ENCODE peak calls at places on chromosomes 3 and 15, in four cellular contexts. O, K, L and J are unnamed samples. For H3K4me1, the result is how much of the 10 kb centered on the place peaks cover.

GRCh38 chr3:187169231-187169960 is 27.9 kb upstream of the RTP1 start:
- DNase-seq in O (no peak), K (no peak), L (no peak), J (no peak)

GRCh38 chr3:31094048-31094447 is 199.6 kb upstream of the GADL1 start:
- DNase-seq in O (no peak), K (no peak), L (no peak), J (no peak)

GRCh38 chr3:33636125-33636855 is 81.8 kb downstream of the CLASP2 start:
- DNase-seq in O (no peak), K (no peak), L (no peak), J (peak)

GRCh38 chr3:49718419-49719213 is 868 bp downstream of the AMIGO3 start:
- DNase-seq in O (no peak), K (no peak), L (peak), J (no peak)

GRCh38 chr15:81473946-81474345 is 99.9 kb upstream of the TMC3 start:
- DNase-seq in O (no peak), K (no peak), L (no peak), J (no peak)

GRCh38 chr3:62481972-62482371 is 108.6 kb upstream of the FEZF2 start:
- DNase-seq in O (no peak), K (no peak), L (no peak), J (no peak)

GRCh38 chr3:126982125-126982521 is 792 bp upstream of the PLXNA1 start:
- DNase-seq in O (no peak), K (no peak), L (no peak), J (peak)

GRCh38 chr3:48847586-48848423 is at the start of gene PRKAR2A:
- DNase-seq in O (peak), K (peak), L (peak), J (peak)

GRCh38 chr3:170792511-170792910 is 77.5 kb downstream of the RPL22L1 start:
- DNase-seq in O (no peak), K (no peak), L (no peak), J (no peak)

GRCh38 chr3:45088543-45088942 is 57.6 kb downstream of the CDCP1 start:
- DNase-seq in O (no peak), K (no peak), L (no peak), J (peak)

GRCh38 chr15:40436892-40437753 is 3.6 kb upstream of the BAHD1 start:
- DNase-seq in O (no peak), K (no peak), L (no peak), J (no peak)
- H3K4me1 ChIP-seq in O (under half), K (under half), L (under half), J (under half)

DNA sequence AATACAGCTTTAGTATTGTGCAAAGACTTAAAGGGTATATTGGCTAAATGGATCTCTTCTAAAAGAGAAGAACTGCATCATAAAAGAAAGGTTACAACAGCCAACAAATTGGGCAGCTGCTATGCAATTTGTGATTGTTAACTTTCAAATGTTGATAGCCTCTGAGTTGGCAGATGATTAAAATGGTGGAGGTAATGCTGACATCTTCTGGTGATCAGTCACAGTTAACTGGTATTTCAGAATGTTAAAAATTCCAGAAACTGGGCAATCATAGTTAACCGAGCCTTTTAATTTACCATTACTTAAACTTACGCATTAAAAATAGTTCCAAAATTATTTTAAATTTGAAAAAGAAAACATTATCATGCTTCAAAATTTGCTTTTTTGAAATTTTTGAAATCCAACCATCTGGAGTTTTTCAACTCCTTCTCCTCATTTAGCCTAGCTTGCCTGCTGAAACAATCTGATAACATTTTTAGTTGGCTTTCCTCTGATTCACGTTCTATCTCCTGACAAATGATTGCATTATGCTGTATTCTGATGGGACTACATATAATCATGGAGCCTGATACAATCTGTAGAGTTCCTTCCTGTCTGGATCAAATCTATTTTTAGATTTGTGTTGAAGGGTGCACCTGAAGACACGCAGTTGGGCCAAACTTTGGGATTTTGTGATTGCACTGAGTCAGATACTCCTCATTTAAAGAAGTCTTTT is 144.0 kb upstream of the PDZRN3 start:
- DNase-seq in O (no peak), K (no peak), L (no peak), J (no peak)
- TF ChIP-seq CTCF in O (no peak), K (no peak), L (no peak), J (peak)

GRCh38 chr3:15305366-15305844 is 27.0 kb downstream of the SH3BP5 start:
- DNase-seq in O (no peak), K (no peak), L (no peak), J (no peak)
- H3K4me1 ChIP-seq in O (under half), K (under half), L (under half), J (under half)

GRCh38 chr3:42055291-42055690 is 35.9 kb upstream of the TRAK1 start:
- DNase-seq in O (no peak), K (no peak), L (no peak), J (peak)

GRCh38 chr3:42051384-42052131 is 39.6 kb upstream of the TRAK1 start:
- DNase-seq in O (no peak), K (no peak), L (no peak), J (no peak)

GRCh38 chr3:42053476-42053875 is 37.7 kb upstream of the TRAK1 start:
- DNase-seq in O (no peak), K (no peak), L (peak), J (no peak)

GRCh38 chr3:42052132-42052866 is 38.9 kb upstream of the TRAK1 start:
- DNase-seq in O (no peak), K (no peak), L (no peak), J (no peak)

GRCh38 chr3:42052867-42053351 is 38.2 kb upstream of the TRAK1 start:
- DNase-seq in O (no peak), K (no peak), L (no peak), J (no peak)
- TF ChIP-seq CTCF in O (no peak), K (no peak), L (no peak), J (no peak)

GRCh38 chr3:160005004-160005403 is 16.4 kb downstream of the IL12A start:
- DNase-seq in O (no peak), K (no peak), L (no peak), J (no peak)
- H3K4me1 ChIP-seq in O (under half), K (under half), L (under half), J (under half)

DNA sequence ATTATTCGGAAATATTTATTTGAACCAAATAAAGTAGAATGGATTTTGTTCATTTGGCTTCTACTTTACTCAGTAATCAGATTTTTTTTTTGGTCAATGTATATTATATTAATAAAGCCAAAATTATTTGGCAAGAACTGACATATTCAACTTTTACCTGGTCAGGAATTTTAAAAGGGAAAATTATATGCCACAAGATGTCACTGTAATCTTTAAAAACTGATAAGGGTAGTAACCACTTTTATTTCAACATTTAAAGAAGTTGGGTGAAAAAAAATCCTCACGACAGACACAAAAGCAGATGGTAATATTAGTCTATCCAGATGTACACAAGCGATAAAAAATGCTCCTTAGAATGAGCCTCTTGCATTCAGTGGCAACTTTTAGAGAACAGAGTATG is 101.9 kb downstream of the SERPINI1 start:
- DNase-seq in O (no peak), K (no peak), L (no peak), J (no peak)
- TF ChIP-seq CTCF in O (peak), K (no peak), L (peak), J (no peak)

GRCh38 chr3:52440671-52441070 is 4.2 kb downstream of the SEMA3G start:
- DNase-seq in O (no peak), K (no peak), L (no peak), J (no peak)
- H3K4me1 ChIP-seq in O (under half), K (under half), L (under half), J (under half)

GRCh38 chr3:5226783-5227182 is 39.3 kb downstream of the EDEM1 start:
- DNase-seq in O (no peak), K (no peak), L (no peak), J (no peak)
- TF ChIP-seq CTCF in O (peak), K (peak), L (no peak), J (peak)

DNA sequence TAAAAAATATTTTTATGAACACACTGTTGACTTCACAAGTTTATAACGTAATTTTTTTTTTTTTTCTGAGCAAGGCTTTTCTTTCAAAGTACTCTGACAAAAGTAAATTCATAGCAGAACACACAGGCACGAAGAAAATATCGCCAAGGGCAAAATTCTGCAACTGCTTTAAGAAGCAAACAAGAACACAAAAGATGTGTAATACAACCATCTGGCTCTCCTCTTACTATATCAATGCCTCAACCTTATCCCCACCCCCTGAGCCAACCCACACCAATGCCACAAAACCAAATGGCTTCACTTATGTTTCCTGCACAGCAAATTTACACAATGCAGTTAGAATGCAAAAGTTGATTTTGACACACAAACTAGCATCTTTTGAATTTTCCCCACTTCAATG is 274.2 kb downstream of the FOXP1 start:
- DNase-seq in O (no peak), K (no peak), L (no peak), J (peak)
- H3K4me1 ChIP-seq in O (under half), K (half or more), L (under half), J (under half)